ENCODE peak calls at places on chromosomes 7 and 10, in eight cellular contexts. F is effector memory CD4-positive, alpha-beta T cell; B is HT1080; D is pancreas; A is activated T-cell treated with anti-CD3 and anti-CD28 coated beads, Interleukin-2, amount 50 U/mL, for 48 hours; X is coronary artery; M is naive thymus-derived CD4-positive, alpha-beta T cell; K is GM06990. V is an unnamed sample.

GRCh38 chr10:132705173-132705572 is 80.8 kb downstream of the NKX6-2 start:
- DNase-seq in F (no peak), B (no peak), D (peak; percentile 36), A (no peak), X (no peak), M (no peak), K (no peak), V (no peak)

GRCh38 chr7:143394777-143395176 is 13.6 kb downstream of the ZYX start:
- DNase-seq in F (no peak), B (no peak), D (no peak), A (no peak), X (no peak), M (no peak), K (no peak), V (no peak)

GRCh38 chr7:49771427-49772176 is 1.8 kb upstream of the VWC2 start:
- DNase-seq in F (no peak), B (no peak), D (no peak), A (no peak), X (no peak), M (no peak), K (no peak), V (no peak)

GRCh38 chr7:158252081-158252836 is 335.4 kb downstream of the PTPRN2 start:
- DNase-seq in F (no peak), B (no peak), D (no peak), A (no peak), X (peak; percentile 40), M (no peak), K (no peak), V (no peak)

GRCh38 chr7:43431020-43431595 is 151.8 kb upstream of the STK17A start:
- DNase-seq in F (no peak), B (peak; percentile 33), D (no peak), A (no peak), X (no peak), M (no peak), K (no peak), V (no peak)

GRCh38 chr7:30708983-30709382 is 26.7 kb upstream of the CRHR2 start:
- DNase-seq in F (no peak), B (no peak), D (no peak), A (no peak), X (no peak), M (no peak), K (no peak), V (no peak)

GRCh38 chr10:71015674-71016073 is 127.3 kb upstream of the PCBD1 start:
- DNase-seq in F (no peak), B (peak; percentile 68), D (no peak), A (no peak), X (no peak), M (no peak), K (no peak), V (no peak)

GRCh38 chr10:66258693-66259092 is 667.1 kb upstream of the LRRTM3 start:
- DNase-seq in F (no peak), B (no peak), D (no peak), A (no peak), X (no peak), M (no peak), K (no peak), V (no peak)

GRCh38 chr10:118903691-118904090 is 125.8 kb upstream of the NANOS1 start:
- DNase-seq in F (no peak), B (no peak), D (no peak), A (no peak), X (no peak), M (no peak), K (no peak), V (no peak)

GRCh38 chr10:102729090-102730026 is 14.4 kb upstream of the WBP1L start:
- DNase-seq in F (peak; percentile 8), B (peak; percentile 71), D (peak; percentile 95), A (peak; percentile 76), X (peak; percentile 90), M (peak; percentile 29), K (peak; percentile 43), V (peak; percentile 60)

GRCh38 chr7:132261296-132261695 is 315.0 kb downstream of the PLXNA4 start:
- DNase-seq in F (no peak), B (no peak), D (no peak), A (no peak), X (no peak), M (no peak), K (no peak), V (no peak)

GRCh38 chr10:128481152-128481551 is 354.9 kb upstream of the MKI67 start:
- DNase-seq in F (no peak), B (no peak), D (no peak), A (no peak), X (no peak), M (no peak), K (no peak), V (no peak)